ENCODE peak calls at places on chromosomes 6 and 20, in ten cellular contexts. D is right lobe of liver, E is astrocyte of the cerebellum, H is BJ, R is right atrium auricular region, Y is colonic mucosa, I is bronchial epithelial cell, W is fibroblast of mammary gland, K is NB4, B is Peyer's patch. M is an unnamed sample.

GRCh38 chr6:24004659-24005058 is 121.4 kb upstream of the NRSN1 start:
- DNase-seq in D (no peak), E (no peak), H (no peak), R (no peak), Y (no peak), I (no peak), W (no peak), K (no peak), B (no peak), M (no peak)

GRCh38 chr20:20446001-20446400 is 78.1 kb downstream of the INSM1 start:
- DNase-seq in D (no peak), E (no peak), H (no peak), R (no peak), Y (no peak), I (no peak), W (no peak), K (no peak), B (no peak), M (no peak)

GRCh38 chr6:167974644-167975344 is 22.7 kb upstream of the KIF25 start:
- DNase-seq in D (peak), E (no peak), H (no peak), R (no peak), Y (peak), I (peak), W (no peak), K (no peak), B (no peak), M (peak)

GRCh38 chr6:149888113-149888512 is 9.8 kb downstream of the RAET1E start:
- DNase-seq in D (no peak), E (no peak), H (no peak), R (no peak), Y (peak), I (peak), W (no peak), K (no peak), B (no peak), M (no peak)

GRCh38 chr20:46242390-46242789 is 65.9 kb downstream of the CDH22 start:
- DNase-seq in D (no peak), E (no peak), H (no peak), R (no peak), Y (no peak), I (no peak), W (no peak), K (no peak), B (no peak), M (no peak)

GRCh38 chr20:53292347-53292746 is 301.3 kb downstream of the ZNF217 start:
- DNase-seq in D (no peak), E (no peak), H (no peak), R (no peak), Y (no peak), I (no peak), W (no peak), K (no peak), B (no peak), M (no peak)

GRCh38 chr6:163264662-163265035 is 149.9 kb upstream of the QKI start:
- DNase-seq in D (no peak), E (no peak), H (no peak), R (no peak), Y (no peak), I (no peak), W (no peak), K (no peak), B (no peak), M (no peak)

GRCh38 chr6:73108949-73109348 is 116.3 kb downstream of the KHDC1L start:
- DNase-seq in D (no peak), E (no peak), H (no peak), R (no peak), Y (no peak), I (no peak), W (no peak), K (no peak), B (no peak), M (no peak)

GRCh38 chr20:43667341-43668132 is 623 bp downstream of the MYBL2 start:
- DNase-seq in D (no peak), E (no peak), H (no peak), R (no peak), Y (peak), I (no peak), W (peak), K (peak), B (no peak), M (no peak)

GRCh38 chr20:20491110-20491783 is 123.3 kb downstream of the INSM1 start:
- DNase-seq in D (no peak), E (peak), H (no peak), R (no peak), Y (no peak), I (peak), W (peak), K (no peak), B (no peak), M (no peak)

GRCh38 chr6:31402324-31403282 is 792 bp upstream of the MICA start:
- DNase-seq in D (no peak), E (no peak), H (no peak), R (no peak), Y (peak), I (peak), W (peak), K (no peak), B (peak), M (no peak)

GRCh38 chr6:40555092-40555491 is 32.1 kb downstream of the LRFN2 start:
- DNase-seq in D (no peak), E (no peak), H (no peak), R (no peak), Y (no peak), I (no peak), W (no peak), K (no peak), B (no peak), M (no peak)

GRCh38 chr6:33028220-33028849 is 18.9 kb upstream of the HLA-DOA start:
- DNase-seq in D (no peak), E (no peak), H (no peak), R (no peak), Y (no peak), I (no peak), W (no peak), K (no peak), B (no peak), M (no peak)

GRCh38 chr6:140043357-140043756 is 668.9 kb upstream of the CITED2 start:
- DNase-seq in D (no peak), E (peak), H (peak), R (no peak), Y (no peak), I (peak), W (peak), K (peak), B (no peak), M (no peak)

GRCh38 chr20:56458227-56458821 is 10.1 kb upstream of the RTF2 start:
- DNase-seq in D (no peak), E (no peak), H (no peak), R (no peak), Y (no peak), I (no peak), W (no peak), K (no peak), B (no peak), M (no peak)

GRCh38 chr6:76439811-76440210 is 367.3 kb upstream of the IMPG1 start:
- DNase-seq in D (no peak), E (no peak), H (no peak), R (no peak), Y (no peak), I (no peak), W (no peak), K (no peak), B (no peak), M (no peak)

GRCh38 chr6:76438768-76439167 is 366.3 kb upstream of the IMPG1 start:
- DNase-seq in D (no peak), E (no peak), H (no peak), R (no peak), Y (no peak), I (no peak), W (no peak), K (no peak), B (no peak), M (no peak)

DNA sequence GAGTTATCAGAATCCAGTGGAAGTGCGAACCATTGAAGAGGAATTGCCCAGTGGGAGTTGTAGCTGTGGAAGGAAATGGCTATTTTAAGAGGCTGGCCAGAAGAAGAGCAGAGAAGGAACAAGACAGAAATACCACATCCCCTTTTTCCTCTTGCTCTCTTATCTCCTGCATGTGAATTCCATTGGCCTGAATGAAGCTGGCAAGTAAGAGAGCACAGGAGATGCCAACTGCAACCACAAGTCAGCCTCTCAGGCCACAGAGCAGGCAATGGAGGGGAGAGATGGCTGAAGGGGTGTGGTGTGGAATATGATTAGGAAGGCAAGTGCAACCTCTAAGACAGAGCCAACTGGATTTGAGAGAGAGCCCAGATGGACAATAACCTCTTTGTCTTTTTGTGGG is 362.7 kb upstream of the IMPG1 start:
- DNase-seq in D (no peak), E (no peak), H (no peak), R (no peak), Y (no peak), I (no peak), W (no peak), K (no peak), B (no peak), M (no peak)
- TF ChIP-seq CTCF in D (no peak), E (no peak), H (no peak), R (no peak), Y (no peak), I (no peak), W (no peak), K (no peak), B (no peak), M (no peak)

GRCh38 chr6:36953931-36954261 is 642 bp upstream of the PI16 start:
- DNase-seq in D (no peak), E (no peak), H (no peak), R (no peak), Y (no peak), I (no peak), W (no peak), K (no peak), B (no peak), M (no peak)
- H3K4me3 ChIP-seq in D (no peak), E (no peak), H (no peak), R (no peak), Y (no peak), I (no peak), W (no peak), K (no peak), B (no peak), M (no peak)

DNA sequence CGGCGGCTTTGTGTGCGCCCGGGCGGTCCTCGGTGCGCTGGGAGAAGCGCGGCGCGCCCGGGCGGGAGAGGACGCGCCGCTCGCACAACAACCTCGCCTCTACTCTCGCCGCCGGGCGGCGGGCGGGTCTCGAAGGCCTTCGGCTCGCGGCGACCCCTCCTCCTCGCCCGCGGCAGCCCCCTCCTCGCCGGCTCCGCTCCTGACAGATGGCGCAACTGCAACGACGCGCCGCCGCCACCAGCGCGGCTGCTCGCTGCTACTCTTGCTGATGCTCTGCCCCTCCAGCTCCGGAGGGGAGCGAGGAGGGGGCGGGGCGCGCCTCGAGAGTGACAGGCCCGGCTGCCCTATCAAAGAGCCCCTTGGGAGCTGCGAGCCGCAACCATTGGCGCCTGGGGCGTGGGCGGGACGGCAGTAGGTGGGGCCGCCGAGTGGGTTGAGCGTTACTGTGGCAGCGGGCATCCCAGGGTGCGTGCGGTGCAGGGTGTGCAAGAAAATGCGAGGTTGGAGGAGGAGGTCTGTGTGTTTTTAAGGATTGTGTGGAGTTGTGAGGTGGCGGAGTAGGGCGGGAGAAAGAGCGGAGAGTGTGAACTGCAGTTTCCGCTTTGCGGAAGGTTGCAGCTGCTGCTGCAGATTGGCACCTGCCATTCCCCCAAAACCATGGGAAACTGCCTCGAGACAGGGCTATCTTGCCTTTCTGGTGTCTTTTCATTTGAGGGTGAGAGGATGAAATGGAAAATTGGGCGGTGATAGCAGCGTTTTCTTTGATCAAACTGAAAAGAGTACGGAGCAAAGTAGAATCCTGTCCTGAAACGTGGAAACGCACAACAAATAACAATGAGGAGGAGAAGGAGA is at the start of gene FYN:
- DNase-seq in D (peak), E (peak), H (peak), R (peak), Y (peak), I (peak), W (peak), K (peak), B (peak), M (peak)
- TF ChIP-seq CTCF in D (peak), E (peak), H (peak), R (peak), Y (no peak), I (peak), W (peak), K (no peak), B (peak), M (peak)

GRCh38 chr6:129684903-129685639 is 24.9 kb downstream of the ARHGAP18 start:
- DNase-seq in D (no peak), E (no peak), H (no peak), R (no peak), Y (no peak), I (no peak), W (no peak), K (no peak), B (no peak), M (no peak)

GRCh38 chr6:129680633-129681032 is 29.3 kb downstream of the ARHGAP18 start:
- DNase-seq in D (no peak), E (no peak), H (no peak), R (no peak), Y (no peak), I (no peak), W (no peak), K (no peak), B (no peak), M (no peak)

GRCh38 chr6:129685640-129686031 is 24.3 kb downstream of the ARHGAP18 start:
- DNase-seq in D (no peak), E (no peak), H (no peak), R (no peak), Y (no peak), I (no peak), W (no peak), K (peak), B (no peak), M (no peak)

GRCh38 chr6:129684323-129684884 is 25.6 kb downstream of the ARHGAP18 start:
- DNase-seq in D (no peak), E (no peak), H (no peak), R (no peak), Y (no peak), I (no peak), W (no peak), K (no peak), B (no peak), M (no peak)

GRCh38 chr6:129683606-129684322 is 26.2 kb downstream of the ARHGAP18 start:
- DNase-seq in D (no peak), E (peak), H (peak), R (peak), Y (peak), I (peak), W (peak), K (peak), B (no peak), M (no peak)
- H3K4me3 ChIP-seq in D (no peak), E (no peak), H (no peak), R (no peak), Y (no peak), I (no peak), W (no peak), K (no peak), B (no peak), M (no peak)

DNA sequence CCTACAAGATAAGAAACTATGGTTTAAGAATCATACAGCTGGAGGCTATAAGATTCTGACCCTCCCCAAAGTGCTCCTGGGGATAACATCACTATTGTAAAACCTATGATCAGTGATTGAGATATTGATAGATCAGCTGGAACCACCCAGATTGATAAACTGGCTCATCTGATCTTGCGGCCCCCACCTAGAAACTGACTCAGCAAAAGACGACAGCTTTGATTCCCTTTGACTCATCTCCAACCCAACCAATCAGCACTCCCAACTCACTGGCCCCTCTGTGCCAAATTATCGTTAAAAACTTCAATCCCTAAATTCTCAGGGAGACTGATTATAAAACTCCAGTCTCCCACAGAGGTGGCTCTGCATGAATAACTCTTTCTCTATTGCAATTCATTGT is 106.4 kb downstream of the SCP2D1 start:
- DNase-seq in D (no peak), E (no peak), H (no peak), R (no peak), Y (no peak), I (no peak), W (no peak), K (no peak), B (no peak), M (no peak)
- TF ChIP-seq CTCF in D (no peak), E (no peak), H (no peak), R (no peak), Y (no peak), I (no peak), W (no peak), K (no peak), B (no peak), M (no peak)

DNA sequence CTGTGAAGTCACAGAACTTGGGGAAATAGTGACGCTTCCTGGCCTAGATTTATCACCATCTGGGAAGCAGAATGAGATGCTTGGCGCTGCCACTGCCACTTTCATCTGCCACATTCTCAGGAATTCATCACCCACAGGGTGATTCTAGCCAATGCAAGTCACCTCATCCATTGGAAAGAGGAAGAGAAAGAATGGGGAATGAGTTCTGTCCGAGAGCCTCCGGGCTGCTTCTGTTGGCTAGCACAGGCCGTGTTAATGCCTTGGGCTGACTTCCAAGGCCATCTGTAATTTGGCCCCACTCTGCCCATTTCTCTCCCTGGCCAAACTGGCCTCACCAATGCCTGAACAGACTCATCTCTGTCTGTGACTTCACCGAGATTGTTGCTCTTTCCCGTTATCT is 148.7 kb upstream of the SOX4 start:
- DNase-seq in D (no peak), E (no peak), H (no peak), R (no peak), Y (no peak), I (no peak), W (no peak), K (no peak), B (no peak), M (no peak)
- H3K4me3 ChIP-seq in D (no peak), E (no peak), H (no peak), R (no peak), Y (no peak), I (no peak), W (no peak), K (no peak), B (no peak), M (no peak)

GRCh38 chr6:143513410-143513809 is 1.9 kb upstream of the FUCA2 start:
- DNase-seq in D (no peak), E (no peak), H (no peak), R (no peak), Y (peak), I (peak), W (no peak), K (peak), B (peak), M (no peak)
- TF ChIP-seq CTCF in D (peak), E (peak), H (peak), R (no peak), Y (peak), I (peak), W (peak), K (peak), B (peak), M (peak)

GRCh38 chr6:43308101-43308989 is at the start of gene CRIP3:
- DNase-seq in D (peak), E (no peak), H (no peak), R (no peak), Y (peak), I (peak), W (peak), K (peak), B (no peak), M (no peak)
- H3K4me3 ChIP-seq in D (peak), E (no peak), H (peak), R (peak), Y (peak), I (peak), W (peak), K (peak), B (peak), M (no peak)